ENCODE peak calls at places on chromosomes 4 and X, in four cellular contexts. One of them, this sample, is unnamed.

GRCh38 chr4:24244663-24245519 is 339.5 kb downstream of the DHX15 start:
- DNase-seq in H9: no peak
- DNase-seq in H1: no peak
- DNase-seq in IMR-90: peak; percentile 32
- DNase-seq in this sample: no peak

GRCh38 chr4:65241257-65241997 is 428.9 kb downstream of the EPHA5 start:
- DNase-seq in H9: no peak
- DNase-seq in H1: no peak
- DNase-seq in IMR-90: no peak
- DNase-seq in this sample: no peak

GRCh38 chr4:173758132-173758531 is 228.1 kb upstream of the HAND2 start:
- DNase-seq in H9: no peak
- DNase-seq in H1: no peak
- DNase-seq in IMR-90: no peak
- DNase-seq in this sample: no peak

GRCh38 chrX:65697915-65698796 is 30.7 kb downstream of the MSN start:
- DNase-seq in H9: peak; percentile 32
- DNase-seq in H1: no peak
- DNase-seq in IMR-90: no peak
- DNase-seq in this sample: peak; percentile 70

GRCh38 chr4:71065991-71066390 is 72.5 kb downstream of the DCK start:
- DNase-seq in H9: no peak
- DNase-seq in H1: no peak
- DNase-seq in IMR-90: no peak
- DNase-seq in this sample: no peak

GRCh38 chrX:132433001-132433400 is 55.8 kb downstream of the MBNL3 start:
- DNase-seq in H9: peak; percentile 38
- DNase-seq in H1: no peak
- DNase-seq in IMR-90: no peak
- DNase-seq in this sample: peak; percentile 78

GRCh38 chr4:150308824-150309472 is 230.7 kb downstream of the DCLK2 start:
- DNase-seq in H9: no peak
- DNase-seq in H1: no peak
- DNase-seq in IMR-90: peak; percentile 80
- DNase-seq in this sample: no peak

GRCh38 chr4:150708004-150708403 is 126.1 kb downstream of the MAB21L2 start:
- DNase-seq in H9: no peak
- DNase-seq in H1: no peak
- DNase-seq in IMR-90: no peak
- DNase-seq in this sample: no peak

GRCh38 chr4:171714791-171715454 is 98.3 kb upstream of the GALNTL6 start:
- DNase-seq in H9: no peak
- DNase-seq in H1: no peak
- DNase-seq in IMR-90: no peak
- DNase-seq in this sample: no peak

GRCh38 chr4:134551348-134551747 is 349.8 kb upstream of the PABPC4L start:
- DNase-seq in H9: no peak
- DNase-seq in H1: no peak
- DNase-seq in IMR-90: no peak
- DNase-seq in this sample: no peak

GRCh38 chr4:141789716-141790115 is 153.3 kb downstream of the IL15 start:
- DNase-seq in H9: no peak
- DNase-seq in H1: no peak
- DNase-seq in IMR-90: no peak
- DNase-seq in this sample: no peak

GRCh38 chrX:17470136-17470535 is 95.1 kb downstream of the NHS start:
- DNase-seq in H9: no peak
- DNase-seq in H1: no peak
- DNase-seq in IMR-90: peak; percentile 42
- DNase-seq in this sample: no peak

GRCh38 chr4:70110917-70111316 is 43.1 kb upstream of the PRR27 start:
- DNase-seq in H9: no peak
- DNase-seq in H1: no peak
- DNase-seq in IMR-90: no peak
- DNase-seq in this sample: no peak

GRCh38 chr4:41611881-41612871 is 74.2 kb downstream of the LIMCH1 start:
- DNase-seq in H9: peak; percentile 36
- DNase-seq in H1: no peak
- DNase-seq in IMR-90: peak; percentile 8
- DNase-seq in this sample: peak; percentile 69

GRCh38 chr4:8940792-8941491 is 69.3 kb upstream of the HMX1 start:
- DNase-seq in H9: no peak
- DNase-seq in H1: peak; percentile 17
- DNase-seq in IMR-90: no peak
- DNase-seq in this sample: peak; percentile 64

GRCh38 chr4:33924239-33924638 is 2320.1 kb downstream of the ARAP2 start:
- DNase-seq in H9: peak; percentile 23
- DNase-seq in H1: no peak
- DNase-seq in IMR-90: peak; percentile 37
- DNase-seq in this sample: peak; percentile 87

GRCh38 chr4:124230268-124230667 is 482.3 kb downstream of the ANKRD50 start:
- DNase-seq in H9: no peak
- DNase-seq in H1: no peak
- DNase-seq in IMR-90: no peak
- DNase-seq in this sample: no peak

GRCh38 chrX:154603438-154604430 is 15.3 kb downstream of the CTAG1B start:
- DNase-seq in H9: no peak
- DNase-seq in H1: no peak
- DNase-seq in IMR-90: peak; percentile 57
- DNase-seq in this sample: peak; percentile 53

GRCh38 chrX:30751497-30751896 is 98.3 kb downstream of the GK start:
- DNase-seq in H9: no peak
- DNase-seq in H1: no peak
- DNase-seq in IMR-90: no peak
- DNase-seq in this sample: no peak

GRCh38 chrX:154748712-154749339 is 2.1 kb downstream of the GAB3 start:
- DNase-seq in H9: no peak
- DNase-seq in H1: no peak
- DNase-seq in IMR-90: peak; percentile 50
- DNase-seq in this sample: peak; percentile 60

GRCh38 chrX:64169988-64170387 is 35.5 kb downstream of the AMER1 start:
- DNase-seq in H9: no peak
- DNase-seq in H1: no peak
- DNase-seq in IMR-90: no peak
- DNase-seq in this sample: no peak
- H4K5ac ChIP-seq in H9: no peak overlapping the region
- H4K5ac ChIP-seq in H1: no peak overlapping the region
- H4K5ac ChIP-seq in IMR-90: no peak overlapping the region
- H4K5ac ChIP-seq in this sample: no peak overlapping the region

DNA sequence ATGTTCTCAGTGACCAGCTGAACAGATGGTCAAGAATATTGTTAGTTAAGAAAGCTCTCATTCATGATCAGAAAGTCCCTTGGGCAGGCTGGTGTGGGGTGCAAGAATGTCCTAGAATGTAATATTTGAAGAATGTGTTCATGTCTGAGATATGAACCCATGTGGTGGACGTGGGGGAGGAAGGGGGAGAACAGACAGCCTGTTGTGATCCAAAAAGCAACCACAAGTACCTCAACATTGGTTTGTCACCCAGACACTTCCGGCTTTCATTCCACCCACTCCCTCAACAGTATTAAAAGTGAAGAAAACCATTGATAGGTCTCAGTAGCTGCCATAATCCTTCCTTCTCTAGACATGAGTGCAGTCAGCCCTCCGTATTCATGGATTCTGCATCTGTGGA is 82.2 kb downstream of the MAML3 start:
- DNase-seq in H9: no peak
- DNase-seq in H1: no peak
- DNase-seq in IMR-90: peak; percentile 91
- DNase-seq in this sample: no peak
- H3K9ac ChIP-seq in H9: no peak overlapping the region
- H3K9ac ChIP-seq in H1: no peak overlapping the region
- H3K9ac ChIP-seq in IMR-90: no peak overlapping the region
- H3K9ac ChIP-seq in this sample: no peak overlapping the region

DNA sequence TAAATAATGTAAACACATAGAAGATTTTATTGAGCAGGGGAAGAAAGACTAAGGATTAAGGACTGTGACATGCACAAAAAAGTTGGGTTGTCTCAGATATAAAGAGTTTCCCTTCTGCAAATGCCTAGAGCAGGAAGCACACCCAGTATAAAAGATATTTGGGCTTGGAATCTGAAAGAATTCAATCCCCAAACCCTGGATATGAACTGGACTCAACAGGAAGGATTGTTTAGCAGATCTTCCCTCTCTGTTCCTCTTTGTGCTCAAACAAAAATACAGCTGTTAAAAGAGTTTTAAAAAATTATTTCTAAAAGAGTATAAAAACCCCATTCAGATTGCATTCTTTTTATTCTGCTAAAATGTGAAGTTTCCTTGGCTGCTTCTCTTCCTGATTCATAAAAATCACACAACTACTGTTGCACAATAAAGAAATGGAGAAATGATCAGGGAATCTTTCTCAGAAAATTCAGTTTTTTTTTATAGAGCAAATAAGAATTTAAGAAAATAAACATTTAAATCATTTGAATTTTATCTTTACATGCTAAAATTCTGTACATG is 71.4 kb downstream of the PDLIM5 start:
- DNase-seq in H9: no peak
- DNase-seq in H1: no peak
- DNase-seq in IMR-90: no peak
- DNase-seq in this sample: no peak
- H4K5ac ChIP-seq in H9: no peak overlapping the region
- H4K5ac ChIP-seq in H1: no peak overlapping the region
- H4K5ac ChIP-seq in IMR-90: peak overlapping the region; percentile 59
- H4K5ac ChIP-seq in this sample: no peak overlapping the region

GRCh38 chrX:135388841-135389240 is 32.9 kb upstream of the SMIM10L2A start:
- DNase-seq in H9: no peak
- DNase-seq in H1: no peak
- DNase-seq in IMR-90: no peak
- DNase-seq in this sample: no peak
- H3K9ac ChIP-seq in H9: no peak overlapping the region
- H3K9ac ChIP-seq in H1: no peak overlapping the region
- H3K9ac ChIP-seq in IMR-90: no peak overlapping the region
- H3K9ac ChIP-seq in this sample: no peak overlapping the region

GRCh38 chrX:47748576-47748975 is 88.1 kb upstream of the ZNF81 start:
- DNase-seq in H9: no peak
- DNase-seq in H1: no peak
- DNase-seq in IMR-90: no peak
- DNase-seq in this sample: no peak
- H4K5ac ChIP-seq in H9: no peak overlapping the region
- H4K5ac ChIP-seq in H1: no peak overlapping the region
- H4K5ac ChIP-seq in IMR-90: no peak overlapping the region
- H4K5ac ChIP-seq in this sample: no peak overlapping the region

GRCh38 chr4:168628251-168628650 is 131.4 kb downstream of the PALLD start:
- DNase-seq in H9: no peak
- DNase-seq in H1: no peak
- DNase-seq in IMR-90: no peak
- DNase-seq in this sample: no peak

GRCh38 chr4:168629561-168629960 is 132.7 kb downstream of the PALLD start:
- DNase-seq in H9: no peak
- DNase-seq in H1: no peak
- DNase-seq in IMR-90: no peak
- DNase-seq in this sample: no peak

GRCh38 chr4:168631241-168632151 is 134.6 kb downstream of the PALLD start:
- DNase-seq in H9: peak; percentile 73
- DNase-seq in H1: peak; percentile 36
- DNase-seq in IMR-90: peak; percentile 55
- DNase-seq in this sample: peak; percentile 88

GRCh38 chr4:168632246-168632832 is 135.5 kb downstream of the PALLD start:
- DNase-seq in H9: no peak
- DNase-seq in H1: no peak
- DNase-seq in IMR-90: no peak
- DNase-seq in this sample: peak; percentile 76

GRCh38 chr4:168630445-168631187 is 133.8 kb downstream of the PALLD start:
- DNase-seq in H9: no peak
- DNase-seq in H1: no peak
- DNase-seq in IMR-90: peak; percentile 88
- DNase-seq in this sample: no peak
- H3K9ac ChIP-seq in H9: no peak overlapping the region
- H3K9ac ChIP-seq in H1: no peak overlapping the region
- H3K9ac ChIP-seq in IMR-90: peak overlapping the region; percentile 62
- H3K9ac ChIP-seq in this sample: peak overlapping the region; percentile 50

GRCh38 chr4:161816958-161817357 is 346.8 kb downstream of the FSTL5 start:
- DNase-seq in H9: no peak
- DNase-seq in H1: no peak
- DNase-seq in IMR-90: no peak
- DNase-seq in this sample: no peak
- H4K5ac ChIP-seq in H9: no peak overlapping the region
- H4K5ac ChIP-seq in H1: no peak overlapping the region
- H4K5ac ChIP-seq in IMR-90: no peak overlapping the region
- H4K5ac ChIP-seq in this sample: no peak overlapping the region

GRCh38 chrX:103531002-103531401 is 11.7 kb upstream of the RAB40A start:
- DNase-seq in H9: no peak
- DNase-seq in H1: no peak
- DNase-seq in IMR-90: peak; percentile 92
- DNase-seq in this sample: no peak

GRCh38 chrX:103529550-103529949 is 10.3 kb upstream of the RAB40A start:
- DNase-seq in H9: no peak
- DNase-seq in H1: no peak
- DNase-seq in IMR-90: no peak
- DNase-seq in this sample: no peak

GRCh38 chrX:103535206-103535605 is 15.9 kb upstream of the RAB40A start:
- DNase-seq in H9: no peak
- DNase-seq in H1: no peak
- DNase-seq in IMR-90: no peak
- DNase-seq in this sample: no peak

GRCh38 chrX:103533428-103534216 is 14.3 kb upstream of the RAB40A start:
- DNase-seq in H9: peak; percentile 77
- DNase-seq in H1: peak; percentile 25
- DNase-seq in IMR-90: peak; percentile 65
- DNase-seq in this sample: peak; percentile 61

DNA sequence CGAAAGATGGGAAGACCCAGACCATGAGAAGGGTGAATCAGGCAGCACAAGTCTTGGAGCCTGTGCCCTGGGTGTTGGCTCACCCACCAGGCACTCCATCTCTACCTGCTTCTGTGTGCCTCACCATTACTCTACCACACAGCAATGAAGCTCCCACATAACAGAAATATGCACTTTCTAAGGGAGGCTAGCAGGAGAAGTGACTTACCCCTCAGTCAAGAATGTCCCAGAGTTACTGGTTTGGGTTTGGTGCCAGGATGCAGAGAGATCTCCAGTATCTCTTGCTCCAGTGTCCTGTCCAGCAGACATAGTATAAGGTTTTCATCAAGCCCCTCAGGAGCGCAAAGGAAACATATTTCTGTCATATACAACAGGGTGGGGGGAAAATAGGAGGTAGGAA is 11.3 kb upstream of the RAB40A start:
- DNase-seq in H9: no peak
- DNase-seq in H1: no peak
- DNase-seq in IMR-90: peak; percentile 6
- DNase-seq in this sample: no peak
- H3K9ac ChIP-seq in H9: no peak overlapping the region
- H3K9ac ChIP-seq in H1: no peak overlapping the region
- H3K9ac ChIP-seq in IMR-90: no peak overlapping the region
- H3K9ac ChIP-seq in this sample: no peak overlapping the region

GRCh38 chrX:45063319-45064095 is 137.2 kb downstream of the DIPK2B start:
- DNase-seq in H9: no peak
- DNase-seq in H1: no peak
- DNase-seq in IMR-90: peak; percentile 7
- DNase-seq in this sample: no peak
- H4K5ac ChIP-seq in H9: no peak overlapping the region
- H4K5ac ChIP-seq in H1: no peak overlapping the region
- H4K5ac ChIP-seq in IMR-90: no peak overlapping the region
- H4K5ac ChIP-seq in this sample: no peak overlapping the region

This sample was measured in mesendoderm.